ENCODE peak calls at places on chromosomes 13 and 19, in four cellular contexts. A, W, V and B are unnamed samples.

GRCh38 chr13:92682832-92683517 is 543.6 kb upstream of the GPC6 start:
- DNase-seq in A (peak; percentile 15), W (no peak), V (no peak), B (no peak)

GRCh38 chr19:31330761-31331160 is 18.5 kb downstream of the TSHZ3 start:
- DNase-seq in A (no peak), W (no peak), V (no peak), B (no peak)

GRCh38 chr13:27309401-27309958 is 38.9 kb downstream of the RASL11A start:
- DNase-seq in A (no peak), W (no peak), V (no peak), B (no peak)

GRCh38 chr13:30968734-30969335 is 36.4 kb downstream of the TEX26 start:
- DNase-seq in A (no peak), W (no peak), V (no peak), B (no peak)

GRCh38 chr13:73275163-73275562 is 216.4 kb downstream of the KLF5 start:
- DNase-seq in A (no peak), W (no peak), V (no peak), B (no peak)

GRCh38 chr19:13987101-13987890 is 18.8 kb downstream of the RFX1 start:
- DNase-seq in A (no peak), W (no peak), V (no peak), B (no peak)

GRCh38 chr19:532578-533484 is 1.3 kb downstream of the CDC34 start:
- DNase-seq in A (peak; percentile 50), W (no peak), V (peak; percentile 60), B (no peak)

GRCh38 chr19:29119582-29119981 is 93.4 kb downstream of the UQCRFS1 start:
- DNase-seq in A (no peak), W (no peak), V (no peak), B (peak; percentile 51)

GRCh38 chr19:9936151-9937000 is at the start of gene OLFM2:
- DNase-seq in A (peak; percentile 93), W (no peak), V (no peak), B (peak; percentile 84)

DNA sequence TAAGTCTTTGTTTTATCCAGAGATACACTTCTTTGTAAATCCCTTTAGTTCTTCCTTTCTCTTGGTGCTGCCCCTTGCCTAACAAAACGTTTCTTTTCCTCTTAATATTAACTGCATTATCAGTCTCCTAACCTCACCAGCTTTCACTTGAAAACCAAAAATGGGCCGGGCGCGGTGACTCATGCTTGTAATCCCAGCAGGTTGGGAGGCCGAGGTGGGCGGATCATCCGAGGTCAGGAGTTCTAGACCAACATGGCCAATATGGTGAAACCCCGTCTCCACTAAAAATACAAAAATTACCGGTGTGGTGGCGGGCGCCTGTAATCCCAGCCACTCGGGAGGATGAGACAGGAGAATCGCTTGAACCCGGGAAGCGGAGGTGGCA is 329.8 kb upstream of the MIR17HG start:
- DNase-seq in A (no peak), W (no peak), V (no peak), B (peak; percentile 2)
- TF ChIP-seq KDM1A in A (no peak), W (no peak), V (no peak), B (no peak)

GRCh38 chr19:16281743-16282142 is 42.9 kb upstream of the KLF2 start:
- DNase-seq in A (no peak), W (no peak), V (no peak), B (no peak)

GRCh38 chr19:16283103-16283469 is 41.5 kb upstream of the KLF2 start:
- DNase-seq in A (no peak), W (no peak), V (no peak), B (no peak)

GRCh38 chr19:16288544-16288943 is 36.1 kb upstream of the KLF2 start:
- DNase-seq in A (no peak), W (no peak), V (no peak), B (no peak)

GRCh38 chr19:16289594-16289993 is 35.0 kb upstream of the KLF2 start:
- DNase-seq in A (no peak), W (no peak), V (no peak), B (no peak)

DNA sequence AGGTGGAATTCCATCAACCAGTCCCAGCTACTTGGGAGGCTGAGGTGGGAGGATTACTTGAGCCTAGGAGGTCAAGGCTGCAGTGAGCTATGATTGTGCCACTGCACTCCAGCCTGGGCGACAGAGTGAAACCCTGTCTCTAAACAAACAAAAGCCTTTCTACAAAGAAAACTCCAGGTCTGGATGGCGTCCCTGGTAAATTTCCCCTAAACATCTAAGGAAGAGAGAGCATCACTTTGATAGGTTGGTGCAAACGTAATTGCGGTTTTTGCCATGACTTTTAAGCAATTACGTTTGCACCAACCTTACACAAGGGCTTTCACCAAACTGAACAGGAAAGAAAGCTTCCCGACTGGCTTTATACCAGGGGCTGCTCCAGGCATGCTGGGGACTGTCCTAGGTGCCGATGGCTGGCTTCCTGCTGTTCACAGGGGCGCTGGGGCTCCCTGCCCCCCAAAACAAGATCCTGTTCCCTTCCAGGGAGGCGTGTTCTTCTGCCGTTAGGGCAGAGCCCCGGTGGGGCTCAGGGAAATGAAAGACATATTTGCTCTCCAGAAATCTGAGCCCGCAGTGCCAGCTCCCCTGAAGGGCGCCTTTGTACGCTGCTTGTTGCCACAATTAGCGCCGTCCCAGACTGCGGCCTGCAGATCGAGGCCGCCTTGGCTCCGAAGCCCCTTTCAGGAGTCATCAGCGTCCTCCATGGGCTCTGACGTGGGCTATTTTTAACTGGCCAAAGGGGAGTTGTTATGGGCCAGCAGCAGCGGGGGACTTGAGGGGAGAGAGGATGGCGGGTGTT is 38.7 kb upstream of the KLF2 start:
- DNase-seq in A (peak; percentile 6), W (no peak), V (no peak), B (no peak)
- TF ChIP-seq TAF1 in A (no peak), W (no peak), V (no peak), B (no peak)

DNA sequence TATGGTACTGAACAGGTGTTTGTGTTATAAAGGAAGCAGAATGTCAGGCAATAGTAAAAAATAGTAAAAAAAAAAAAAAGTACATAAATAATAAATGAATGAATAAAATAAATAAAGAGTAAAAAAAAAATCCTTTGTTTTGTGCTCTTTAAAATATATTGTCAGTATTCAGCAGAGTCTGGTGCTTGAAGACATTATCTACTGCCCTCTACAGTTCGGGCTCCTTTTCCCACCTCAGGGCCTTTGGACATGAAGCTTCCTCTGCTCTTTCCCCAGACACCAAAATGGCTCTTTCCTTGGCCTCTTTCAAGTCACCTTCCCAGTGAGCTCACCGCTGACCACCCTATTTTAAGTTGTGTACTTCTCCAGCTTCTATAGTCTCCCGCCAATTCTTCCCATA is 137.5 kb downstream of the TNFRSF19 start:
- DNase-seq in A (no peak), W (no peak), V (no peak), B (no peak)
- TF ChIP-seq KDM1A in A (no peak), W (no peak), V (no peak), B (no peak)

DNA sequence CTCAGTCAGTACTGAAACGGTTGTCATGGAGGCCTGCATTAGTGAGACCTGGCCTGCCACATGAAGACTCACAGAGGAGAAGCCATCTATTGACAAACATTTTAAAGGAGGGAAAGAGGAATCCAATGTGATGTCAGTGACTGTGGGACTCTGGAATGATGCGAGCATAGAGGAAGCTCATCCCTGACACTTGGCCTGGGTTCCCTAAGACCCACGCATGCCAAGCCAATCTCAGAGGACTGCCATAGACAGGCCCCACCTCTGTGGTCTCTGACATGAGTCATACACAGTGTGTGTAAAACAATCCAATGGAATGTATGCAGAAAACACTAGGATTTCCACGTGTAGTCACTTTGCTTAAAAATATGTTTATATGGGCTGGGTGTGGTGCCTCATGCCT is 7.8 kb upstream of the DPY19L3 start:
- DNase-seq in A (no peak), W (no peak), V (peak; percentile 41), B (no peak)
- TF ChIP-seq TAF1 in A (no peak), W (no peak), V (no peak), B (no peak)

GRCh38 chr19:5572556-5573286 is 5.0 kb upstream of the TINCR start:
- DNase-seq in A (no peak), W (no peak), V (no peak), B (no peak)
- TF ChIP-seq KDM1A in A (no peak), W (no peak), V (no peak), B (no peak)

GRCh38 chr13:79245937-79246574 is 160.0 kb downstream of the RBM26 start:
- DNase-seq in A (no peak), W (peak; percentile 16), V (no peak), B (no peak)
- TF ChIP-seq TAF1 in A (no peak), W (no peak), V (no peak), B (no peak)

DNA sequence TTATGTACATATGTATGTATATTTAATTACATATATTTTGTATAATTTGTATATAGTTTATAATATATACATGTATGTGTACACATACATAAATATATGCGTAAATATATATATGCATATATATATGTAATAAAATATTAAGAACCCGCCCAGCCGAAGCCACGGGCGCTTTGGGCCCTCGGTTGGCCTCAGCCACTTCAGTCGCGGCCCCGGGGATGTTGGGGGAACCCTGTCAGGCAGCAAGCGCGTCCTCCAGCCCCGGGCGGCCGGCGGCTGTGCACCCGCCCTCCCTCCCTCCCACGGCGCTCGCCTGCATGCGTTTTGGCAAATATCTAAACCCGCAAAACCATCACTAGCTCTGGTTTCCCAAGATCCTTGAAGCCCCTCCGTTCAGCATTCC is 7.9 kb upstream of the ZNF606 start:
- DNase-seq in A (no peak), W (no peak), V (no peak), B (no peak)
- TF ChIP-seq KDM1A in A (no peak), W (no peak), V (no peak), B (no peak)

DNA sequence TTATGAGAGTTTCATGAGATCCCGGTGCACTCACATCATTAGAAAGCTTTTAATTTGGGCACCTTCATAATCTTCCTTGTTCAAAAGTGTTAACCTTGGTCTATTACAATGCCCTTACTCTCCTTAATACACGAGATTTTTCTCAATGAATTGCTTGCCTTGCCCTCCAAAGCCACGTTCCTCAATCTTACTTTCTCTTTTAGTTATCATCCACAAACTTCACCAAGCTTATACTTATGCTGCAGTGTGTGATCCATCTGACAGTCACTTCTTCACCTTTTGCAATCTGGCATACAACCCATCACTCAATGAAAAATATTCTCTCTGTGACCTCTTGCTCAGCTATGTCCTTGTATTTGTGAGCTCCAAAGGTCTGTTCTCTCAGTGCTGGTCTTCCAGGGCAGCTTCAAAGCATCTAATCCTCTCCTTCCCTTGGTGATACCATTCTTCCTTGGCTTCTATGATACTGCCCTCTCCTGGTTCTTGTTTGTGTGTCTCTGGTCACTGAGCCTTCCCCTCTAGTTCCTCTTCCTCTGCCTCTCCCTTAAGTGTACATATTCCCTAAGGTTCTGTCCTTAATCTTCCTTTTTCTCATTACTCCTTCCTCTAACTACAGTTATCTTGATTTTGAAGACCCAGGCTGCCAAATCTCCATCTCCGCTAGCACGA is 202.2 kb upstream of the STARD13 start:
- DNase-seq in A (no peak), W (peak; percentile 27), V (peak; percentile 10), B (no peak)
- TF ChIP-seq TAF1 in A (no peak), W (no peak), V (no peak), B (no peak)

GRCh38 chr19:38928406-38929001 is 2.1 kb downstream of the SARS2 start:
- DNase-seq in A (no peak), W (no peak), V (no peak), B (no peak)
- TF ChIP-seq KDM1A in A (no peak), W (no peak), V (no peak), B (no peak)